ENCODE peak calls at places on chromosomes 13 and 19, in eight cellular contexts. H is neural crest cell; F is stimulated activated CD8-positive, alpha-beta memory T cell treated with anti-CD3 and anti-CD28 coated beads, Interleukin-12 subunit alpha, Interleukin-12 subunit beta, amount 100 ng/mL, for 4 hours; Y is GDM1; E is PC-9; N is CD8-positive, alpha-beta T cell; S is heart left ventricle; L is amniotic stem cell. B is an unnamed sample.

GRCh38 chr19:4375164-4375619 is 25.2 kb downstream of the SH3GL1 start:
- DNase-seq in Y (no peak), F (no peak), E (peak; percentile 92), H (no peak), N (no peak), S (no peak), L (no peak), B (no peak)

GRCh38 chr13:94696171-94696570 is 16.2 kb downstream of the SOX21 start:
- DNase-seq in Y (no peak), N (no peak), L (no peak), E (no peak), H (no peak), F (no peak), S (no peak), B (no peak)

GRCh38 chr13:91247768-91248167 is 99.7 kb upstream of the MIR17HG start:
- DNase-seq in F (no peak), Y (peak; percentile 40), H (no peak), S (no peak), N (no peak), L (no peak), E (no peak), B (no peak)

GRCh38 chr13:83007226-83007625 is 875.0 kb downstream of the SLITRK1 start:
- DNase-seq in S (no peak), H (no peak), N (no peak), F (no peak), E (no peak), L (no peak), Y (peak; percentile 11), B (no peak)

GRCh38 chr19:51003316-51003715 is 1.9 kb upstream of the KLK8 start:
- DNase-seq in S (no peak), N (no peak), Y (no peak), H (no peak), F (no peak), L (no peak), E (no peak), B (no peak)

GRCh38 chr13:109880371-109881346 is 94.3 kb upstream of the IRS2 start:
- DNase-seq in L (no peak), H (no peak), Y (no peak), F (no peak), E (no peak), N (no peak), S (no peak), B (no peak)

GRCh38 chr19:5767949-5768348 is 16.6 kb downstream of the PRR22 start:
- DNase-seq in L (no peak), N (no peak), S (no peak), E (no peak), H (no peak), F (no peak), Y (no peak), B (no peak)

GRCh38 chr13:99050983-99051488 is 73.2 kb upstream of the DOCK9 start:
- DNase-seq in H (no peak), S (no peak), E (no peak), N (peak; percentile 49), Y (no peak), F (no peak), L (no peak), B (no peak)

GRCh38 chr19:29878973-29879654 is 62.9 kb upstream of the URI1 start:
- DNase-seq in N (no peak), S (no peak), H (no peak), Y (peak; percentile 10), F (no peak), L (no peak), E (peak; percentile 80), B (no peak)

GRCh38 chr13:44857736-44858135 is 131.5 kb downstream of the NUFIP1 start:
- DNase-seq in L (no peak), S (no peak), H (no peak), Y (no peak), F (no peak), E (no peak), N (no peak), B (no peak)